ENCODE peak calls at places on chromosomes 5 and 9, in five cellular contexts. E, F, Q, S and G are unnamed samples.

GRCh38 chr9:123400926-123401503 is 45.0 kb downstream of the CRB2 start:
- DNase-seq in E (no peak), S (no peak), Q (no peak), F (no peak), G (no peak)

GRCh38 chr5:39561421-39561820 is 136.6 kb upstream of the DAB2 start:
- DNase-seq in E (no peak), S (no peak), Q (no peak), F (no peak), G (no peak)

GRCh38 chr5:103473725-103474124 is 88.9 kb downstream of the NUDT12 start:
- DNase-seq in S (no peak), F (no peak), Q (no peak), E (no peak), G (no peak)

GRCh38 chr5:61702784-61703183 is 370.7 kb downstream of the ZSWIM6 start:
- DNase-seq in E (peak; percentile 19), S (no peak), F (peak; percentile 32), Q (no peak), G (no peak)

GRCh38 chr9:20744046-20744630 is 60.1 kb downstream of the FOCAD start:
- DNase-seq in F (peak; percentile 24), E (no peak), S (no peak), Q (no peak), G (no peak)

GRCh38 chr9:113425072-113425471 is 14.5 kb downstream of the C9orf43 start:
- DNase-seq in F (no peak), E (no peak), Q (no peak), S (no peak), G (no peak)

GRCh38 chr9:88660611-88661010 is 125.6 kb downstream of the NXNL2 start:
- DNase-seq in F (peak; percentile 75), Q (no peak), E (no peak), S (no peak), G (no peak)

GRCh38 chr5:103373576-103374472 is 115.3 kb downstream of the MACIR start:
- DNase-seq in F (no peak), S (no peak), E (no peak), Q (no peak), G (no peak)

GRCh38 chr9:840343-840742 is 1.2 kb upstream of the DMRT1 start:
- DNase-seq in F (peak; percentile 36), E (no peak), S (no peak), Q (no peak), G (no peak)

GRCh38 chr5:113292535-113292934 is 142.3 kb downstream of the TSSK1B start:
- DNase-seq in Q (no peak), F (no peak), E (no peak), S (no peak), G (no peak)

GRCh38 chr5:163540711-163541110 is 35.3 kb downstream of the MAT2B start:
- DNase-seq in F (no peak), S (no peak), E (no peak), Q (no peak), G (no peak)

GRCh38 chr9:2158111-2158610 is 143.0 kb downstream of the SMARCA2 start:
- DNase-seq in E (no peak), F (peak; percentile 96), Q (no peak), S (no peak), G (no peak)

GRCh38 chr9:127336708-127337352 is 60.1 kb upstream of the SLC2A8 start:
- DNase-seq in S (peak; percentile 82), Q (peak; percentile 81), E (peak; percentile 96), F (peak; percentile 87), G (peak; percentile 78)

GRCh38 chr5:14675865-14676300 is 11.4 kb downstream of the OTULIN start:
- DNase-seq in F (no peak), E (no peak), Q (no peak), S (no peak), G (no peak)

GRCh38 chr9:109972026-109973005 is 192.3 kb downstream of the PALM2AKAP2 start:
- DNase-seq in Q (no peak), S (no peak), E (no peak), F (no peak), G (no peak)

GRCh38 chr9:110975969-110976368 is 62.3 kb downstream of the LPAR1 start:
- DNase-seq in S (no peak), F (no peak), E (no peak), Q (no peak), G (no peak)

GRCh38 chr9:134908524-134909364 is 9.0 kb downstream of the FCN1 start:
- DNase-seq in S (no peak), F (no peak), E (no peak), Q (no peak), G (no peak)

GRCh38 chr9:100322954-100323536 is 29.7 kb downstream of the TEX10 start:
- DNase-seq in Q (no peak), F (peak; percentile 65), S (no peak), E (no peak), G (no peak)

GRCh38 chr9:134040176-134040565 is 14.9 kb downstream of the BRD3OS start:
- DNase-seq in F (no peak), E (no peak), S (no peak), Q (no peak), G (no peak)

GRCh38 chr9:93674580-93675335 is 98.4 kb downstream of the PHF2 start:
- DNase-seq in F (no peak), E (no peak), S (peak; percentile 0), Q (no peak), G (peak; percentile 54)

GRCh38 chr5:91794856-91795548 is 411.9 kb upstream of the ARRDC3 start:
- DNase-seq in S (no peak), Q (no peak), E (no peak), F (no peak), G (no peak)

GRCh38 chr9:134787601-134788531 is 92.7 kb upstream of the FCN2 start:
- DNase-seq in Q (no peak), E (no peak), F (no peak), S (no peak), G (no peak)

GRCh38 chr5:40437452-40437861 is 242.3 kb upstream of the PTGER4 start:
- DNase-seq in S (no peak), F (no peak), E (no peak), Q (no peak), G (no peak)

GRCh38 chr5:180802325-180803180 is at the start of gene MGAT1:
- DNase-seq in S (peak; percentile 78), Q (no peak), F (peak; percentile 81), E (peak; percentile 97), G (peak; percentile 95)

GRCh38 chr5:180799194-180799593 is 3.4 kb downstream of the MGAT1 start:
- DNase-seq in Q (no peak), E (no peak), S (no peak), F (no peak), G (peak; percentile 45)

GRCh38 chr5:180798193-180798592 is 4.4 kb downstream of the MGAT1 start:
- DNase-seq in E (peak; percentile 53), Q (no peak), F (no peak), S (no peak), G (peak; percentile 32)

GRCh38 chr5:180801596-180802324 is 846 bp downstream of the MGAT1 start:
- DNase-seq in F (no peak), Q (no peak), S (no peak), E (no peak), G (peak; percentile 19)

DNA sequence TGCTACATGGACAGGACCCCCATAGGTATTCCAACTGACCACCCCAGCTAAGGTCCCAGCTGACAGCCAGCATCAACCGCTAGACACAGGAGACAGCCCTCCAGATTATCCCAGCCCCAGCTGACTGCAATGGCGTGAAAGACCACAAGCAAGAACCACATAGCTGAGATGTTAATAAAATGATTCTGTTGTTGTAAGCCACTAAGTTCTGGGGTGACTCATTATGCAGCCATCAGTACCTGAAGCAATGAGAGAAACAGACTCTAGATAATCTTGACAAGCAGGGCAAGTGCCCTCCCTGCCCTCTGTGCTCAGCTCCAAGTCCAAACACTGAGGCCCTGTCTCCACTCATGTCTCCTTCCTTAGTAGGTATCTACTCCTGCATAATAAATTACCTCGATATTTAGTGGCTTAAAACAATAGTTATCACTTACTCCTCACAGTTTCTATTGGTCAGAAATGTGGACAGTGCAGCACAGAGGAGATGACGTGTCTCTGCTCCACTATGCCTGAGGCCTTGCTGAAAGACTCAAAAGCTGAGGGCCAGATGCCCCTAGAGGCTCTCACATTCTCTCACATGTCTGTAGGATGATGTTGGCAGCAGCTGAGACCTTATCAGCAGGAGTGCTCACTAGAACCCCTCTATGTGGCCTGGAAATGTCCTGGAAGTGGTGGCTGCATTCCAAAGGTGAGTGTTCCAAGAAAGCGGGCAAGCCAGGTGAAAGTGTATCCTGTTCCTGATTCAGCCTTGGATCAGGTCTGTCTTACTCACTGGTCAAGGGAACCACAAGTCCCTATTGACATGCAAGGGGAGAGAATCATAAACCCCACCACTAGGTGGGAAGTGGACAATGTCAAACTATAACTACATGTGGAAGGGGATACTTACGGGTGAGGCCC is 2.5 kb downstream of the MGAT1 start:
- DNase-seq in F (no peak), Q (peak; percentile 53), S (no peak), E (no peak), G (peak; percentile 84)
- H3K4me3 ChIP-seq in F (no peak overlapping the region), Q (peak overlapping the region; percentile 33), S (peak overlapping the region; percentile 99), E (peak overlapping the region; percentile 98), G (no peak overlapping the region)

GRCh38 chr5:112226215-112226614 is 192.9 kb downstream of the EPB41L4A start:
- DNase-seq in F (no peak), Q (no peak), E (no peak), S (no peak), G (no peak)

GRCh38 chr5:112227911-112228631 is 191.0 kb downstream of the EPB41L4A start:
- DNase-seq in F (no peak), S (no peak), Q (no peak), E (no peak), G (no peak)

GRCh38 chr5:112232651-112233050 is 186.4 kb downstream of the EPB41L4A start:
- DNase-seq in S (no peak), E (no peak), Q (no peak), F (no peak), G (no peak)

GRCh38 chr5:112234000-112234399 is 185.1 kb downstream of the EPB41L4A start:
- DNase-seq in S (no peak), F (no peak), Q (no peak), E (no peak), G (no peak)

GRCh38 chr5:112228672-112229071 is 190.4 kb downstream of the EPB41L4A start:
- DNase-seq in Q (no peak), F (no peak), S (peak; percentile 16), E (no peak), G (peak; percentile 92)
- H3K27ac ChIP-seq in Q (no peak overlapping the region), F (no peak overlapping the region), S (peak overlapping the region; percentile 16), E (no peak overlapping the region), G (peak overlapping the region; percentile 68)

DNA sequence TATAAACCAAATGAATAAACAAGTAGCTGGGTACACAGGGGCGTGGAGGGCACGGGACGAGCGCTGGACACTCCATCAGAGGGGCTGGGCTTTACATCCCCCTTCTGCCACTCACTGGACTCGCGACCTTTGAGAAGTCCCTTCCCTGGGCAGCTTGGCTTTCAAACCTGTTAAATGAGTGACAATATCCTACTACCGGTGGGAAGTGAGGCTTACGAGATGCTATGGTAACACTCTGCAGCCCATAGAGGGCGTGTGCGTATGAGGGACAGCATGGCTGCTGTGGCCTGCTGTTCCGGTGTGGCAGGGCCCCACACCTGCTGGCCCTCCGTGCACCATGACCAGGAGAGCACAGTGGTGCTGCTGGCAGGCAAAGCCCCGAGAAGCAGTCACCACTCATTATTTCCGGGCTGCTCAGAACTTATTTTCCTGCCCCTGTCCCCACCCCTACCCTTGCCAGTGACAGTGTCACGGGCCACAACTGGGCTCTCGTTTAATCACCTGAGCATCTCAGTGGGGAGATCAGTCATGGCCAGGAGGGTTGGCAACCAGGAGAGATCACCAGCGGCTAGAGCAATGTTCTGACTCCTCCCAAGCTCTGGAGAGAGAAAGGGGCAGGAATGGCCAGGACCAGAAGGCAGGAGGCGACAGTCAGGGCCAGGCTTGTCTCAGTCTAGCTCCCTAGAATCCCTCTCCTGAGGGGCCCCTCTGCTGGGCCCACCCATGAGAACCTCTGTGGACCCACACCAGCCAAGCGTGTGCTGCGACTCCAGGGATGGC is 10.5 kb downstream of the CLTB start:
- DNase-seq in F (no peak), E (no peak), S (no peak), Q (no peak), G (no peak)
- TF ChIP-seq CTCF in F (no peak), E (no peak), S (no peak), Q (no peak), G (peak; percentile 20)

GRCh38 chr9:69175488-69175872 is 1.4 kb downstream of the TJP2 start:
- DNase-seq in E (no peak), Q (no peak), F (peak; percentile 39), S (no peak), G (no peak)
- H3K4me3 ChIP-seq in E (peak overlapping the region; percentile 72), Q (peak overlapping the region; percentile 87), F (peak overlapping the region; percentile 56), S (peak overlapping the region; percentile 83), G (peak overlapping the region; percentile 63)